ENCODE peak calls at places on chromosomes 11 and 22, in eight cellular contexts. One of them, this sample, is unnamed. For H3K36me3, the result is how much of the 10 kb centered on the place peaks cover.

GRCh38 chr11:35725880-35726279 is 63.3 kb downstream of the TRIM44 start:
- DNase-seq in CD8-positive, alpha-beta T cell: no peak
- DNase-seq in colonic mucosa: no peak
- DNase-seq in left ventricle myocardium inferior: no peak
- DNase-seq in OCI-LY7: no peak
- DNase-seq in GM23338: no peak
- DNase-seq in astrocyte: peak
- DNase-seq in GM12878: no peak
- DNase-seq in this sample: peak

GRCh38 chr22:45212306-45212709 is 28.4 kb downstream of the KIAA0930 start:
- DNase-seq in GM12878: no peak
- DNase-seq in CD8-positive, alpha-beta T cell: no peak
- DNase-seq in GM23338: peak
- DNase-seq in left ventricle myocardium inferior: peak
- DNase-seq in OCI-LY7: no peak
- DNase-seq in astrocyte: peak
- DNase-seq in colonic mucosa: peak
- DNase-seq in this sample: peak

GRCh38 chr11:46537851-46538295 is 56.0 kb downstream of the AMBRA1 start:
- DNase-seq in GM12878: no peak
- DNase-seq in GM23338: peak
- DNase-seq in astrocyte: peak
- DNase-seq in OCI-LY7: peak
- DNase-seq in left ventricle myocardium inferior: peak
- DNase-seq in colonic mucosa: peak
- DNase-seq in CD8-positive, alpha-beta T cell: peak
- DNase-seq in this sample: peak

GRCh38 chr11:62757846-62758788 is 3.3 kb upstream of the POLR2G start:
- DNase-seq in OCI-LY7: no peak
- DNase-seq in astrocyte: no peak
- DNase-seq in colonic mucosa: no peak
- DNase-seq in CD8-positive, alpha-beta T cell: no peak
- DNase-seq in GM12878: no peak
- DNase-seq in left ventricle myocardium inferior: no peak
- DNase-seq in GM23338: peak
- DNase-seq in this sample: no peak

GRCh38 chr22:41367039-41367679 is 14.6 kb upstream of the TEF start:
- DNase-seq in GM23338: peak
- DNase-seq in CD8-positive, alpha-beta T cell: no peak
- DNase-seq in OCI-LY7: no peak
- DNase-seq in colonic mucosa: peak
- DNase-seq in astrocyte: peak
- DNase-seq in left ventricle myocardium inferior: peak
- DNase-seq in GM12878: no peak
- DNase-seq in this sample: peak

GRCh38 chr22:22878211-22878570 is 9.4 kb upstream of the IGLL5 start:
- DNase-seq in colonic mucosa: no peak
- DNase-seq in astrocyte: no peak
- DNase-seq in CD8-positive, alpha-beta T cell: no peak
- DNase-seq in left ventricle myocardium inferior: no peak
- DNase-seq in GM23338: no peak
- DNase-seq in OCI-LY7: no peak
- DNase-seq in GM12878: no peak
- DNase-seq in this sample: no peak

GRCh38 chr11:106271686-106272085 is 194.2 kb downstream of the AASDHPPT start:
- DNase-seq in CD8-positive, alpha-beta T cell: no peak
- DNase-seq in GM12878: no peak
- DNase-seq in astrocyte: peak
- DNase-seq in left ventricle myocardium inferior: no peak
- DNase-seq in OCI-LY7: no peak
- DNase-seq in colonic mucosa: no peak
- DNase-seq in GM23338: no peak
- DNase-seq in this sample: peak

GRCh38 chr11:98798333-98798732 is 222.4 kb upstream of the CNTN5 start:
- DNase-seq in CD8-positive, alpha-beta T cell: no peak
- DNase-seq in astrocyte: no peak
- DNase-seq in GM12878: no peak
- DNase-seq in colonic mucosa: no peak
- DNase-seq in OCI-LY7: no peak
- DNase-seq in GM23338: no peak
- DNase-seq in left ventricle myocardium inferior: no peak
- DNase-seq in this sample: no peak

GRCh38 chr11:94449437-94449836 is 44.2 kb downstream of the MRE11 start:
- DNase-seq in OCI-LY7: no peak
- DNase-seq in left ventricle myocardium inferior: no peak
- DNase-seq in CD8-positive, alpha-beta T cell: no peak
- DNase-seq in GM12878: no peak
- DNase-seq in GM23338: no peak
- DNase-seq in colonic mucosa: no peak
- DNase-seq in astrocyte: peak
- DNase-seq in this sample: peak

GRCh38 chr11:31059529-31059928 is 310.0 kb downstream of the DCDC1 start:
- DNase-seq in left ventricle myocardium inferior: no peak
- DNase-seq in OCI-LY7: no peak
- DNase-seq in astrocyte: no peak
- DNase-seq in colonic mucosa: no peak
- DNase-seq in GM23338: no peak
- DNase-seq in GM12878: no peak
- DNase-seq in CD8-positive, alpha-beta T cell: no peak
- DNase-seq in this sample: no peak

GRCh38 chr11:73652046-73652730 is 5.8 kb downstream of the PLEKHB1 start:
- DNase-seq in GM12878: no peak
- DNase-seq in OCI-LY7: no peak
- DNase-seq in CD8-positive, alpha-beta T cell: no peak
- DNase-seq in colonic mucosa: peak
- DNase-seq in astrocyte: no peak
- DNase-seq in GM23338: peak
- DNase-seq in left ventricle myocardium inferior: no peak
- DNase-seq in this sample: no peak

GRCh38 chr22:48141301-48141700 is 1378.9 kb downstream of the TBC1D22A start:
- DNase-seq in GM12878: no peak
- DNase-seq in CD8-positive, alpha-beta T cell: no peak
- DNase-seq in colonic mucosa: no peak
- DNase-seq in astrocyte: no peak
- DNase-seq in left ventricle myocardium inferior: no peak
- DNase-seq in OCI-LY7: no peak
- DNase-seq in GM23338: no peak
- DNase-seq in this sample: no peak

GRCh38 chr11:115933564-115933963 is 429.3 kb upstream of the CADM1 start:
- DNase-seq in GM12878: no peak
- DNase-seq in OCI-LY7: no peak
- DNase-seq in CD8-positive, alpha-beta T cell: no peak
- DNase-seq in astrocyte: no peak
- DNase-seq in left ventricle myocardium inferior: no peak
- DNase-seq in colonic mucosa: no peak
- DNase-seq in GM23338: no peak
- DNase-seq in this sample: no peak

GRCh38 chr11:69213315-69213714 is 57.6 kb downstream of the SMIM38 start:
- DNase-seq in colonic mucosa: no peak
- DNase-seq in OCI-LY7: no peak
- DNase-seq in GM23338: no peak
- DNase-seq in CD8-positive, alpha-beta T cell: no peak
- DNase-seq in left ventricle myocardium inferior: no peak
- DNase-seq in GM12878: peak
- DNase-seq in astrocyte: no peak
- DNase-seq in this sample: peak

GRCh38 chr22:11616811-11617210 is 3911.2 kb upstream of the OR11H1 start:
- DNase-seq in colonic mucosa: no peak
- DNase-seq in GM12878: no peak
- DNase-seq in CD8-positive, alpha-beta T cell: no peak
- DNase-seq in GM23338: no peak
- DNase-seq in OCI-LY7: no peak
- DNase-seq in left ventricle myocardium inferior: no peak
- DNase-seq in astrocyte: no peak
- DNase-seq in this sample: no peak
- H3K4me3 ChIP-seq in colonic mucosa: no peak
- H3K4me3 ChIP-seq in GM12878: no peak
- H3K4me3 ChIP-seq in CD8-positive, alpha-beta T cell: no peak
- H3K4me3 ChIP-seq in GM23338: no peak
- H3K4me3 ChIP-seq in OCI-LY7: no peak
- H3K4me3 ChIP-seq in left ventricle myocardium inferior: no peak
- H3K4me3 ChIP-seq in astrocyte: no peak
- H3K4me3 ChIP-seq in this sample: no peak

GRCh38 chr11:80727315-80727714 is 1286.5 kb upstream of the TENM4 start:
- DNase-seq in GM12878: peak
- DNase-seq in CD8-positive, alpha-beta T cell: no peak
- DNase-seq in astrocyte: no peak
- DNase-seq in OCI-LY7: no peak
- DNase-seq in GM23338: peak
- DNase-seq in left ventricle myocardium inferior: no peak
- DNase-seq in colonic mucosa: peak
- DNase-seq in this sample: peak
- TF ChIP-seq CTCF in GM12878: peak
- TF ChIP-seq CTCF in CD8-positive, alpha-beta T cell: no peak
- TF ChIP-seq CTCF in astrocyte: no peak
- TF ChIP-seq CTCF in OCI-LY7: peak
- TF ChIP-seq CTCF in GM23338: peak
- TF ChIP-seq CTCF in left ventricle myocardium inferior: peak
- TF ChIP-seq CTCF in colonic mucosa: no peak
- TF ChIP-seq CTCF in this sample: peak

GRCh38 chr22:50236731-50237409 is 8.0 kb downstream of the TUBGCP6 start:
- DNase-seq in astrocyte: no peak
- DNase-seq in GM23338: peak
- DNase-seq in OCI-LY7: peak
- DNase-seq in GM12878: no peak
- DNase-seq in colonic mucosa: no peak
- DNase-seq in left ventricle myocardium inferior: peak
- DNase-seq in CD8-positive, alpha-beta T cell: no peak
- DNase-seq in this sample: no peak
- H3K36me3 ChIP-seq in astrocyte: under half
- H3K36me3 ChIP-seq in GM23338: under half
- H3K36me3 ChIP-seq in OCI-LY7: half or more
- H3K36me3 ChIP-seq in GM12878: under half
- H3K36me3 ChIP-seq in colonic mucosa: under half
- H3K36me3 ChIP-seq in left ventricle myocardium inferior: half or more
- H3K36me3 ChIP-seq in CD8-positive, alpha-beta T cell: under half
- H3K36me3 ChIP-seq in this sample: under half

GRCh38 chr22:46380069-46380468 is 44.6 kb downstream of the TRMU start:
- DNase-seq in GM12878: no peak
- DNase-seq in astrocyte: no peak
- DNase-seq in colonic mucosa: no peak
- DNase-seq in left ventricle myocardium inferior: no peak
- DNase-seq in GM23338: no peak
- DNase-seq in CD8-positive, alpha-beta T cell: no peak
- DNase-seq in OCI-LY7: no peak
- DNase-seq in this sample: no peak

GRCh38 chr22:46381142-46381541 is 45.6 kb downstream of the TRMU start:
- DNase-seq in GM12878: no peak
- DNase-seq in colonic mucosa: peak
- DNase-seq in OCI-LY7: no peak
- DNase-seq in left ventricle myocardium inferior: no peak
- DNase-seq in astrocyte: peak
- DNase-seq in GM23338: no peak
- DNase-seq in CD8-positive, alpha-beta T cell: no peak
- DNase-seq in this sample: peak

GRCh38 chr22:46381731-46382130 is 46.2 kb downstream of the TRMU start:
- DNase-seq in GM23338: no peak
- DNase-seq in OCI-LY7: no peak
- DNase-seq in astrocyte: no peak
- DNase-seq in left ventricle myocardium inferior: no peak
- DNase-seq in CD8-positive, alpha-beta T cell: no peak
- DNase-seq in colonic mucosa: no peak
- DNase-seq in GM12878: no peak
- DNase-seq in this sample: no peak

GRCh38 chr22:46379301-46379930 is 43.9 kb downstream of the TRMU start:
- DNase-seq in OCI-LY7: no peak
- DNase-seq in astrocyte: no peak
- DNase-seq in CD8-positive, alpha-beta T cell: no peak
- DNase-seq in GM12878: no peak
- DNase-seq in colonic mucosa: peak
- DNase-seq in left ventricle myocardium inferior: no peak
- DNase-seq in GM23338: no peak
- DNase-seq in this sample: no peak

DNA sequence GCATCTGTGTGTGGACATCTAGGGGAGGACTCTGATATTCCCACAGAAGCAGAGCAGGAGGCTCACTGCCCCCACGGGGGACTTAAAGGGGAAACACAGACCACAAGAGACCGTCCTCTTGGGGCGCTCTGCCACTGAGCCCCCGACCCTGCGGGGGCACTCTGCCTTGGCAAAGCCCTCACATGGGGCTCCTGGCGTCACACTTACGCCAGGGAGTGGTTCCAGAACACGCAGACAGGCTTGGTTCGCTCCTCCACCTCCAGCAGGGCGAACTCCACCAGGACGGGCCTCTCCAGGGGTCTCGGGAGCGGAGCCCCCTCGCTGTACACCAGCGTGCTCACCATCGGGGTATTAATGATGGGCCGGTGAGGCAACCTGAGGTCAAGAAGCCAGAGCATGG is 45.1 kb downstream of the TRMU start:
- DNase-seq in colonic mucosa: no peak
- DNase-seq in left ventricle myocardium inferior: no peak
- DNase-seq in CD8-positive, alpha-beta T cell: no peak
- DNase-seq in OCI-LY7: no peak
- DNase-seq in GM23338: no peak
- DNase-seq in GM12878: no peak
- DNase-seq in astrocyte: no peak
- DNase-seq in this sample: no peak
- H3K4me3 ChIP-seq in colonic mucosa: no peak
- H3K4me3 ChIP-seq in left ventricle myocardium inferior: no peak
- H3K4me3 ChIP-seq in CD8-positive, alpha-beta T cell: no peak
- H3K4me3 ChIP-seq in OCI-LY7: no peak
- H3K4me3 ChIP-seq in GM23338: no peak
- H3K4me3 ChIP-seq in GM12878: no peak
- H3K4me3 ChIP-seq in astrocyte: no peak
- H3K4me3 ChIP-seq in this sample: no peak

GRCh38 chr11:122910775-122911174 is 28.2 kb downstream of the JHY start:
- DNase-seq in GM23338: peak
- DNase-seq in astrocyte: peak
- DNase-seq in CD8-positive, alpha-beta T cell: no peak
- DNase-seq in colonic mucosa: no peak
- DNase-seq in left ventricle myocardium inferior: no peak
- DNase-seq in GM12878: no peak
- DNase-seq in OCI-LY7: no peak
- DNase-seq in this sample: peak
- TF ChIP-seq CTCF in GM23338: peak
- TF ChIP-seq CTCF in astrocyte: peak
- TF ChIP-seq CTCF in CD8-positive, alpha-beta T cell: no peak
- TF ChIP-seq CTCF in colonic mucosa: no peak
- TF ChIP-seq CTCF in left ventricle myocardium inferior: peak
- TF ChIP-seq CTCF in GM12878: peak
- TF ChIP-seq CTCF in OCI-LY7: peak
- TF ChIP-seq CTCF in this sample: peak

This sample was measured in bronchial epithelial cell.